ENCODE peak calls at places on chromosomes 7 and 10, in six cellular contexts. V is NCI-H2029 treated with DMSO at 0.1 percent for 48 hours, J is GM06990, A is cardiac fibroblast, Q is ACHN, S is body of pancreas. C is an unnamed sample.

GRCh38 chr10:103145860-103146466 is 47.1 kb downstream of the NT5C2 start:
- DNase-seq in V (no peak), J (no peak), A (peak), Q (peak), S (peak), C (peak)

GRCh38 chr10:22321831-22322662 is 1.1 kb downstream of the BMI1 start:
- DNase-seq in V (no peak), J (peak), A (no peak), Q (no peak), S (no peak), C (no peak)

GRCh38 chr7:36084485-36085091 is 68.5 kb upstream of the EEPD1 start:
- DNase-seq in V (no peak), J (no peak), A (peak), Q (peak), S (peak), C (peak)

GRCh38 chr10:80700252-80700651 is 162.6 kb downstream of the SH2D4B start:
- DNase-seq in V (no peak), J (no peak), A (no peak), Q (no peak), S (no peak), C (no peak)

GRCh38 chr10:34710391-34710751 is 104.7 kb downstream of the PARD3 start:
- DNase-seq in V (no peak), J (no peak), A (peak), Q (peak), S (no peak), C (peak)

GRCh38 chr7:128425851-128426250 is 16.1 kb upstream of the IMPDH1 start:
- DNase-seq in V (no peak), J (no peak), A (peak), Q (peak), S (peak), C (peak)

GRCh38 chr7:18590744-18591340 is 95.3 kb downstream of the HDAC9 start:
- DNase-seq in V (no peak), J (no peak), A (peak), Q (peak), S (no peak), C (no peak)

GRCh38 chr10:77386365-77386764 is 251.2 kb downstream of the KCNMA1 start:
- DNase-seq in V (no peak), J (no peak), A (no peak), Q (no peak), S (no peak), C (no peak)

GRCh38 chr10:93554760-93555432 is 11.6 kb upstream of the FFAR4 start:
- DNase-seq in V (peak), J (no peak), A (peak), Q (peak), S (peak), C (peak)

GRCh38 chr7:132485600-132486594 is 90.4 kb downstream of the PLXNA4 start:
- DNase-seq in V (no peak), J (no peak), A (peak), Q (no peak), S (peak), C (no peak)

GRCh38 chr7:1931951-1932270 is 261.8 kb downstream of the ELFN1 start:
- DNase-seq in V (no peak), J (no peak), A (no peak), Q (no peak), S (no peak), C (no peak)

GRCh38 chr7:111229951-111230350 is 139.0 kb downstream of the LRRN3 start:
- DNase-seq in V (no peak), J (no peak), A (no peak), Q (no peak), S (no peak), C (no peak)

GRCh38 chr10:19819419-19820033 is 3.3 kb downstream of the PLXDC2 start:
- DNase-seq in V (peak), J (no peak), A (peak), Q (peak), S (peak), C (peak)

C was measured in kidney glomerular epithelial cell.